ENCODE peak calls at places on chromosomes 3 and 15, in six cellular contexts. I is GM13977, O is cardiac fibroblast, V is left ventricle myocardium inferior, E is hepatocyte, L is HFFc6. D is an unnamed sample.

GRCh38 chr3:103889675-103890074 is 1454.9 kb downstream of the ZPLD1 start:
- DNase-seq in I (no peak), O (no peak), V (no peak), E (no peak), L (no peak), D (no peak)

GRCh38 chr3:33993631-33994030 is 195.2 kb downstream of the PDCD6IP start:
- DNase-seq in I (no peak), O (no peak), V (no peak), E (no peak), L (no peak), D (no peak)

GRCh38 chr15:76517910-76518309 is 181.3 kb downstream of the ISL2 start:
- DNase-seq in I (no peak), O (no peak), V (no peak), E (no peak), L (no peak), D (no peak)

GRCh38 chr15:85689729-85690128 is 105.0 kb downstream of the KLHL25 start:
- DNase-seq in I (no peak), O (peak), V (no peak), E (peak), L (no peak), D (peak)

GRCh38 chr3:171351676-171352075 is 108.5 kb downstream of the TNIK start:
- DNase-seq in I (no peak), O (peak), V (no peak), E (no peak), L (peak), D (peak)

GRCh38 chr3:63656791-63657190 is 4.3 kb downstream of the SNTN start:
- DNase-seq in I (no peak), O (peak), V (no peak), E (no peak), L (peak), D (no peak)

GRCh38 chr3:81419196-81419595 is 342.2 kb downstream of the GBE1 start:
- DNase-seq in I (peak), O (peak), V (no peak), E (peak), L (peak), D (no peak)

GRCh38 chr15:91930092-91930491 is 76.6 kb downstream of the SLCO3A1 start:
- DNase-seq in I (no peak), O (no peak), V (no peak), E (no peak), L (no peak), D (no peak)

GRCh38 chr3:188271226-188271894 is 117.4 kb downstream of the LPP start:
- DNase-seq in I (no peak), O (no peak), V (no peak), E (no peak), L (no peak), D (no peak)

GRCh38 chr15:76964157-76964556 is 30.8 kb upstream of the PSTPIP1 start:
- DNase-seq in I (no peak), O (peak), V (no peak), E (no peak), L (no peak), D (no peak)

GRCh38 chr3:197809356-197810020 is 18.4 kb downstream of the LRCH3 start:
- DNase-seq in I (no peak), O (peak), V (no peak), E (peak), L (peak), D (no peak)

GRCh38 chr15:28892789-28893610 is 7.2 kb downstream of the APBA2 start:
- DNase-seq in I (no peak), O (peak), V (no peak), E (no peak), L (no peak), D (no peak)

GRCh38 chr15:42919794-42920280 is 741 bp downstream of the TTBK2 start:
- DNase-seq in I (no peak), O (peak), V (no peak), E (peak), L (peak), D (peak)

GRCh38 chr3:89699771-89700170 is 592.4 kb downstream of the EPHA3 start:
- DNase-seq in I (no peak), O (peak), V (no peak), E (peak), L (no peak), D (no peak)

GRCh38 chr3:10712121-10712520 is 103.9 kb upstream of the SLC6A11 start:
- DNase-seq in I (no peak), O (no peak), V (no peak), E (no peak), L (no peak), D (no peak)

GRCh38 chr3:140557476-140557875 is 120.4 kb upstream of the TRIM42 start:
- DNase-seq in I (no peak), O (no peak), V (no peak), E (no peak), L (no peak), D (no peak)

GRCh38 chr15:20340931-20341661 is 200.5 kb downstream of the GOLGA6L6 start:
- DNase-seq in I (peak), O (no peak), V (peak), E (peak), L (peak), D (peak)

GRCh38 chr3:52244061-52244628 is 1.4 kb upstream of the PPM1M start:
- DNase-seq in I (peak), O (peak), V (peak), E (peak), L (peak), D (peak)

GRCh38 chr3:170740726-170741591 is 129.0 kb downstream of the RPL22L1 start:
- DNase-seq in I (no peak), O (peak), V (peak), E (peak), L (peak), D (no peak)

GRCh38 chr3:44120721-44121582 is 120.7 kb upstream of the TOPAZ1 start:
- DNase-seq in I (no peak), O (peak), V (peak), E (no peak), L (no peak), D (no peak)